ENCODE peak calls at places on chromosome 1, in eight cellular contexts. One of them, this sample, is unnamed.

GRCh38 chr1:156697481-156697880 is 7.9 kb downstream of the CRABP2 start:
- DNase-seq in left lung: no peak
- DNase-seq in suprapubic skin: no peak
- DNase-seq in fibroblast of lung: no peak
- DNase-seq in transverse colon: no peak
- DNase-seq in AG09309: no peak
- DNase-seq in cardiac muscle cell: no peak
- DNase-seq in GM12864: no peak
- DNase-seq in this sample: no peak

GRCh38 chr1:147494998-147495580 is 46.2 kb upstream of the BCL9 start:
- DNase-seq in suprapubic skin: peak
- DNase-seq in transverse colon: peak
- DNase-seq in fibroblast of lung: peak
- DNase-seq in AG09309: peak
- DNase-seq in GM12864: peak
- DNase-seq in left lung: peak
- DNase-seq in cardiac muscle cell: peak
- DNase-seq in this sample: no peak

GRCh38 chr1:227788279-227789041 is 27.0 kb upstream of the PRSS38 start:
- DNase-seq in transverse colon: no peak
- DNase-seq in suprapubic skin: peak
- DNase-seq in GM12864: no peak
- DNase-seq in fibroblast of lung: no peak
- DNase-seq in left lung: peak
- DNase-seq in AG09309: no peak
- DNase-seq in cardiac muscle cell: peak
- DNase-seq in this sample: peak

GRCh38 chr1:234610582-234611152 is 689 bp upstream of the IRF2BP2 start:
- DNase-seq in AG09309: no peak
- DNase-seq in transverse colon: peak
- DNase-seq in suprapubic skin: peak
- DNase-seq in GM12864: peak
- DNase-seq in cardiac muscle cell: peak
- DNase-seq in left lung: peak
- DNase-seq in fibroblast of lung: peak
- DNase-seq in this sample: peak

GRCh38 chr1:35571263-35571662 is 1.9 kb upstream of the TFAP2E start:
- DNase-seq in GM12864: no peak
- DNase-seq in fibroblast of lung: no peak
- DNase-seq in left lung: no peak
- DNase-seq in AG09309: no peak
- DNase-seq in transverse colon: no peak
- DNase-seq in cardiac muscle cell: no peak
- DNase-seq in suprapubic skin: peak
- DNase-seq in this sample: no peak

GRCh38 chr1:45146833-45147232 is 59.6 kb downstream of the ZSWIM5 start:
- DNase-seq in AG09309: no peak
- DNase-seq in GM12864: no peak
- DNase-seq in fibroblast of lung: no peak
- DNase-seq in transverse colon: no peak
- DNase-seq in left lung: no peak
- DNase-seq in suprapubic skin: no peak
- DNase-seq in cardiac muscle cell: no peak
- DNase-seq in this sample: no peak

GRCh38 chr1:3702990-3703728 is 49.1 kb upstream of the CCDC27 start:
- DNase-seq in GM12864: no peak
- DNase-seq in left lung: no peak
- DNase-seq in transverse colon: no peak
- DNase-seq in suprapubic skin: no peak
- DNase-seq in fibroblast of lung: peak
- DNase-seq in AG09309: no peak
- DNase-seq in cardiac muscle cell: no peak
- DNase-seq in this sample: peak

GRCh38 chr1:27574871-27575831 is 28.8 kb downstream of the AHDC1 start:
- DNase-seq in fibroblast of lung: peak
- DNase-seq in cardiac muscle cell: peak
- DNase-seq in AG09309: no peak
- DNase-seq in transverse colon: peak
- DNase-seq in suprapubic skin: no peak
- DNase-seq in GM12864: no peak
- DNase-seq in left lung: peak
- DNase-seq in this sample: no peak

GRCh38 chr1:65717815-65718454 is 74.8 kb upstream of the PDE4B start:
- DNase-seq in suprapubic skin: no peak
- DNase-seq in cardiac muscle cell: no peak
- DNase-seq in fibroblast of lung: peak
- DNase-seq in transverse colon: no peak
- DNase-seq in AG09309: peak
- DNase-seq in left lung: no peak
- DNase-seq in GM12864: no peak
- DNase-seq in this sample: peak

GRCh38 chr1:219264557-219264956 is 90.9 kb downstream of the LYPLAL1 start:
- DNase-seq in suprapubic skin: no peak
- DNase-seq in left lung: no peak
- DNase-seq in AG09309: no peak
- DNase-seq in cardiac muscle cell: no peak
- DNase-seq in fibroblast of lung: peak
- DNase-seq in GM12864: no peak
- DNase-seq in transverse colon: no peak
- DNase-seq in this sample: no peak

GRCh38 chr1:230167419-230167852 is 100.4 kb downstream of the GALNT2 start:
- DNase-seq in left lung: no peak
- DNase-seq in AG09309: no peak
- DNase-seq in GM12864: peak
- DNase-seq in cardiac muscle cell: peak
- DNase-seq in fibroblast of lung: peak
- DNase-seq in transverse colon: no peak
- DNase-seq in suprapubic skin: no peak
- DNase-seq in this sample: no peak

GRCh38 chr1:90969241-90969640 is 52.6 kb downstream of the ZNF644 start:
- DNase-seq in fibroblast of lung: no peak
- DNase-seq in GM12864: no peak
- DNase-seq in transverse colon: no peak
- DNase-seq in AG09309: no peak
- DNase-seq in cardiac muscle cell: no peak
- DNase-seq in left lung: no peak
- DNase-seq in suprapubic skin: no peak
- DNase-seq in this sample: no peak

GRCh38 chr1:90963651-90964050 is 58.2 kb downstream of the ZNF644 start:
- DNase-seq in AG09309: no peak
- DNase-seq in suprapubic skin: no peak
- DNase-seq in cardiac muscle cell: no peak
- DNase-seq in fibroblast of lung: peak
- DNase-seq in transverse colon: no peak
- DNase-seq in GM12864: no peak
- DNase-seq in left lung: no peak
- DNase-seq in this sample: no peak

GRCh38 chr1:90963236-90963635 is 58.6 kb downstream of the ZNF644 start:
- DNase-seq in fibroblast of lung: no peak
- DNase-seq in transverse colon: no peak
- DNase-seq in AG09309: no peak
- DNase-seq in suprapubic skin: no peak
- DNase-seq in left lung: no peak
- DNase-seq in cardiac muscle cell: no peak
- DNase-seq in GM12864: no peak
- DNase-seq in this sample: no peak

GRCh38 chr1:90959352-90960206 is 62.3 kb downstream of the ZNF644 start:
- DNase-seq in cardiac muscle cell: no peak
- DNase-seq in left lung: no peak
- DNase-seq in AG09309: peak
- DNase-seq in fibroblast of lung: peak
- DNase-seq in transverse colon: no peak
- DNase-seq in suprapubic skin: no peak
- DNase-seq in GM12864: peak
- DNase-seq in this sample: no peak

GRCh38 chr1:90964444-90965035 is 57.3 kb downstream of the ZNF644 start:
- DNase-seq in fibroblast of lung: peak
- DNase-seq in GM12864: no peak
- DNase-seq in left lung: no peak
- DNase-seq in AG09309: no peak
- DNase-seq in suprapubic skin: no peak
- DNase-seq in cardiac muscle cell: peak
- DNase-seq in transverse colon: no peak
- DNase-seq in this sample: no peak
- TF ChIP-seq CTCF in fibroblast of lung: peak
- TF ChIP-seq CTCF in GM12864: no peak
- TF ChIP-seq CTCF in left lung: peak
- TF ChIP-seq CTCF in AG09309: peak
- TF ChIP-seq CTCF in suprapubic skin: no peak
- TF ChIP-seq CTCF in cardiac muscle cell: peak
- TF ChIP-seq CTCF in transverse colon: peak
- TF ChIP-seq CTCF in this sample: peak

DNA sequence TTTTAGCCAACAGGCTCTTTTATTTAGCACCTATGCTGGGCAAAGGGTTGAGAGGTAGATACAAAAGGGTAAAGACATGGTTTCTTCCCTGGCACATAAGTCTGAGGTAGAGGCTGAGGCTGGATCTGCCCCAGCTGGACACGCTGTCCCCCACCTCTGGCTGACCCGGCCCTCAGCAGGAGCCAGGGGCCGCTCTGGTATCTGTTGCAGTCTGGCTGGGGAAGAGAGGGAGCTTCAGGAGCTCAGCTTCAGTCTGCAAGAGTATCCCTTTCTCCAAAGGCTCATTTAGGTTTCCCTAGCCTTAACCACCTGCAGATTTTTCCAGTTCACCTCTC is 14.2 kb downstream of the BLACAT1 start:
- DNase-seq in AG09309: no peak
- DNase-seq in fibroblast of lung: no peak
- DNase-seq in suprapubic skin: no peak
- DNase-seq in cardiac muscle cell: no peak
- DNase-seq in transverse colon: no peak
- DNase-seq in GM12864: no peak
- DNase-seq in left lung: no peak
- DNase-seq in this sample: no peak
- H3K4me3 ChIP-seq in AG09309: no peak
- H3K4me3 ChIP-seq in fibroblast of lung: no peak
- H3K4me3 ChIP-seq in suprapubic skin: no peak
- H3K4me3 ChIP-seq in cardiac muscle cell: no peak
- H3K4me3 ChIP-seq in transverse colon: no peak
- H3K4me3 ChIP-seq in GM12864: no peak
- H3K4me3 ChIP-seq in left lung: no peak
- H3K4me3 ChIP-seq in this sample: no peak

DNA sequence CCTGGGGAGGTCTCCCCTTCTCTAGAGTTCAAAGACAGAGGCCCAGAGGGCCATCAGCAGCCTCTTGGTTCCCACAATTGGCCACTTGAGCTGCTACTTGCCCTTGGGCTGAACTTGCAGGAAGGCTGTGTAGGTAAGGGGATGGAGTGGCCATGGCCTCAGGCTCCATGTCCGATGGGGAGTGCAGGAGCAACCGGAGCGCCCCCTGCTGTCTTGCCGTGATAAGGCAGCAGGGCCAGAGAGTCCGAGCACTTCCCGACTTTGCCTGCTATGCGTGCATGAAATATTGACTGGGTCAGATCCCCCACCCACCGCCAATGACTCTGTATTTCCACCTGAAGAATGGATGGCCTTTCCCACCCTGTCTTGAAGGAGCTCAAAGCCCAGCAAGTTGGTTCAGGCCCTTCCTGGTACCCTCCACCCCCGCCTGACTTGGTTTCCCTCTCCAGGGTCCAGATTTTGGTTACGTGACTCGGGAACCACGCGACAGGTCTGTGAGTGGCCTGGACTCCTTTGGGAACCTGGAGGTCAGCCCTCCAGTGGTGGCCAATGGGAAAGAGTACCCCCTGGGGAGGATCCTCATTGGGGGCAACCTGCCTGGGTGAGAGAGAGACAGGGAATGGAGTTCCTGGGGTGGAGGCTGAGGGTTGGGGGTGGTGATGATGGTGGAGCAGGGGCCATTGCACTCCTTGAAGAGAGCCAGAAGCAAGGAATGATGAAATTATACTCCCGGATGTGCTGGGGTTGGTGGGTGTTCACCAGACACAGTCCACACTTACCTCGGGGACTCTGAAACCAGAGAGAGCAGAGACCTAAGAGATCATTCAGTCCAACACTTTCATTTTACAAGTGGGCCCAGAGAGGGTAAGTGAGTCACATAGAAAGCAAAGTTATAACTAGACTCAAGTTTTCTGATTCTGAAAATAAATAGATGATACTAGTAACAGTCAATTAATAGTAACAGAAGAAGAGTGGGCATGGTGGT is 25.6 kb downstream of the PADI3 start:
- DNase-seq in GM12864: peak
- DNase-seq in suprapubic skin: no peak
- DNase-seq in AG09309: no peak
- DNase-seq in cardiac muscle cell: peak
- DNase-seq in left lung: peak
- DNase-seq in transverse colon: peak
- DNase-seq in fibroblast of lung: peak
- DNase-seq in this sample: no peak
- TF ChIP-seq CTCF in GM12864: peak
- TF ChIP-seq CTCF in suprapubic skin: no peak
- TF ChIP-seq CTCF in AG09309: peak
- TF ChIP-seq CTCF in cardiac muscle cell: peak
- TF ChIP-seq CTCF in left lung: peak
- TF ChIP-seq CTCF in transverse colon: peak
- TF ChIP-seq CTCF in fibroblast of lung: peak
- TF ChIP-seq CTCF in this sample: peak

DNA sequence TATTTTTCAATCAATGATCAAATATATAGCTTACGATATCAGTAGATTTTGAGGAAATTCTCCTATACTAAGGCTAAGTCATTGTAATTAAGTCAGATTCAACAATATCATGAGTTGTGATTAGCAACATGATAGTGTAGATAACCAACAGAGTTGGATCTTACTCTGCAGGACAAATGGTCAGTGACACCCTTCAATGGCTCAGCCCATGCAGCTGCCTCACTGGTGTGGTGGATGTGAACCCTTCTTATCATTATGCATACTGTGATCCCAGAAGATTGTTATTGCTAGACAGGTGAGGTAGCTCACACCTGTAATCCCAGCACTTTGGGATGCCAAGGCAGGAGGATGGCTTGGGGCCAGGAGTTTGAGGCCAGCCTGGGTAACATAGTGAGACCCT is 5.6 kb downstream of the SLC16A1 start:
- DNase-seq in suprapubic skin: no peak
- DNase-seq in cardiac muscle cell: no peak
- DNase-seq in left lung: no peak
- DNase-seq in fibroblast of lung: no peak
- DNase-seq in AG09309: no peak
- DNase-seq in GM12864: no peak
- DNase-seq in transverse colon: no peak
- DNase-seq in this sample: no peak
- H3K4me3 ChIP-seq in suprapubic skin: no peak
- H3K4me3 ChIP-seq in cardiac muscle cell: no peak
- H3K4me3 ChIP-seq in left lung: no peak
- H3K4me3 ChIP-seq in fibroblast of lung: no peak
- H3K4me3 ChIP-seq in AG09309: no peak
- H3K4me3 ChIP-seq in GM12864: no peak
- H3K4me3 ChIP-seq in transverse colon: no peak
- H3K4me3 ChIP-seq in this sample: no peak

GRCh38 chr1:209595599-209595998 is 12.1 kb downstream of the CAMK1G start:
- DNase-seq in GM12864: no peak
- DNase-seq in fibroblast of lung: no peak
- DNase-seq in left lung: no peak
- DNase-seq in cardiac muscle cell: no peak
- DNase-seq in transverse colon: no peak
- DNase-seq in suprapubic skin: no peak
- DNase-seq in AG09309: no peak
- DNase-seq in this sample: no peak
- TF ChIP-seq CTCF in GM12864: no peak
- TF ChIP-seq CTCF in fibroblast of lung: no peak
- TF ChIP-seq CTCF in left lung: no peak
- TF ChIP-seq CTCF in cardiac muscle cell: no peak
- TF ChIP-seq CTCF in transverse colon: no peak
- TF ChIP-seq CTCF in suprapubic skin: no peak
- TF ChIP-seq CTCF in AG09309: no peak
- TF ChIP-seq CTCF in this sample: no peak